ENCODE peak calls at places on chromosomes 16 and 17, in ten cellular contexts. R, G, C, I, A, Y, Z, E, N and M are unnamed samples.

GRCh38 chr17:66965801-66966528 is 1.5 kb downstream of the CACNG4 start:
- DNase-seq in G (no peak), Z (no peak), N (peak), R (no peak), C (no peak), I (peak), Y (no peak), E (no peak), A (no peak), M (no peak)

GRCh38 chr17:5921919-5922318 is 148.3 kb upstream of the WSCD1 start:
- DNase-seq in C (no peak), I (no peak), Z (no peak), N (no peak), Y (no peak), E (no peak), R (no peak), A (no peak), G (no peak), M (no peak)

GRCh38 chr16:4944333-4945281 is 7.7 kb upstream of the PPL start:
- DNase-seq in N (peak), Y (peak), Z (peak), A (no peak), R (peak), G (peak), I (peak), C (peak), E (peak), M (peak)

GRCh38 chr16:67454104-67454503 is 23.2 kb downstream of the HSD11B2 start:
- DNase-seq in Y (no peak), E (no peak), I (no peak), A (no peak), C (no peak), R (no peak), G (no peak), Z (no peak), N (no peak), M (no peak)

GRCh38 chr17:49582055-49582703 is 6.5 kb downstream of the NXPH3 start:
- DNase-seq in Y (peak), G (no peak), A (no peak), E (no peak), Z (no peak), N (no peak), I (no peak), C (no peak), R (no peak), M (no peak)

GRCh38 chr16:29900102-29900887 is at the start of gene ASPHD1:
- DNase-seq in E (peak), Z (peak), C (peak), I (peak), R (peak), N (peak), A (peak), Y (peak), G (peak), M (peak)

GRCh38 chr17:2034806-2035548 is 5.0 kb downstream of the DPH1 start:
- DNase-seq in R (peak), Y (no peak), Z (peak), E (peak), I (no peak), A (no peak), N (no peak), C (no peak), G (no peak), M (peak)

GRCh38 chr17:79936661-79937434 is 97.6 kb upstream of the CBX4 start:
- DNase-seq in A (no peak), E (no peak), R (no peak), C (no peak), Y (peak), I (no peak), N (no peak), Z (no peak), G (no peak), M (no peak)

GRCh38 chr16:12170103-12171025 is 193.8 kb downstream of the SNX29 start:
- DNase-seq in N (no peak), A (no peak), E (peak), R (peak), G (no peak), Y (no peak), C (no peak), Z (peak), I (no peak), M (peak)

GRCh38 chr17:55450232-55450631 is 28.6 kb upstream of the MMD start:
- DNase-seq in E (no peak), N (no peak), G (no peak), A (no peak), R (no peak), Z (no peak), Y (no peak), C (no peak), I (no peak), M (no peak)

GRCh38 chr16:11417487-11417886 is 72.2 kb downstream of the RMI2 start:
- DNase-seq in E (no peak), C (no peak), A (peak), Y (no peak), R (no peak), N (no peak), G (no peak), Z (no peak), I (no peak), M (no peak)

GRCh38 chr17:77427471-77427991 is 286.8 kb downstream of the SEC14L1 start:
- DNase-seq in A (peak), Y (peak), R (peak), G (no peak), E (peak), C (no peak), I (no peak), N (no peak), Z (peak), M (peak)

GRCh38 chr17:50934672-50935200 is 68.6 kb upstream of the TOB1 start:
- DNase-seq in G (no peak), Z (no peak), I (no peak), E (no peak), A (no peak), C (no peak), N (no peak), R (no peak), Y (peak), M (no peak)

GRCh38 chr16:24776486-24777220 is 47.2 kb downstream of the TNRC6A start:
- DNase-seq in Z (peak), A (no peak), C (peak), G (no peak), Y (peak), I (no peak), E (peak), N (no peak), R (peak), M (peak)

GRCh38 chr17:83050651-83051422 is 28.6 kb upstream of the METRNL start:
- DNase-seq in E (no peak), C (no peak), N (no peak), I (peak), Z (no peak), G (no peak), A (no peak), R (no peak), Y (no peak), M (no peak)

GRCh38 chr17:7294614-7295153 is at the start of gene YBX2:
- DNase-seq in I (peak), Z (no peak), E (no peak), A (peak), Y (peak), G (no peak), R (no peak), N (peak), C (peak), M (no peak)

GRCh38 chr17:47733047-47733413 is at the start of gene TBX21:
- DNase-seq in N (peak), A (peak), C (peak), G (peak), R (no peak), E (peak), I (peak), Z (no peak), Y (peak), M (no peak)

GRCh38 chr17:1005361-1005946 is 8.5 kb downstream of the TIMM22 start:
- DNase-seq in Y (peak), R (peak), A (peak), Z (peak), E (peak), G (no peak), I (peak), C (peak), N (no peak), M (peak)

GRCh38 chr17:70183508-70183907 is 14.2 kb downstream of the KCNJ2 start:
- DNase-seq in A (no peak), R (no peak), I (no peak), C (no peak), G (no peak), N (no peak), E (no peak), Y (no peak), Z (no peak), M (no peak)

GRCh38 chr17:50657054-50657453 is 22.4 kb downstream of the ABCC3 start:
- DNase-seq in G (no peak), A (no peak), Z (no peak), E (no peak), C (no peak), Y (no peak), R (no peak), N (no peak), I (no peak), M (no peak)

GRCh38 chr17:17890773-17891759 is 54.3 kb upstream of the SREBF1 start:
- DNase-seq in N (peak), C (peak), R (peak), Y (peak), G (no peak), Z (peak), A (no peak), E (peak), I (peak), M (peak)
- TF ChIP-seq CTCF in N (peak), C (peak), R (peak), Y (peak), G (peak), Z (peak), A (no peak), E (peak), I (peak), M (peak)

GRCh38 chr16:369866-370436 is 387 bp downstream of the MRPL28 start:
- DNase-seq in Z (no peak), C (peak), Y (no peak), R (no peak), G (no peak), A (no peak), I (no peak), E (no peak), N (peak), M (no peak)
- H3K4me3 ChIP-seq in Z (peak), C (peak), Y (peak), R (peak), G (peak), A (peak), I (peak), E (peak), N (peak), M (peak)

DNA sequence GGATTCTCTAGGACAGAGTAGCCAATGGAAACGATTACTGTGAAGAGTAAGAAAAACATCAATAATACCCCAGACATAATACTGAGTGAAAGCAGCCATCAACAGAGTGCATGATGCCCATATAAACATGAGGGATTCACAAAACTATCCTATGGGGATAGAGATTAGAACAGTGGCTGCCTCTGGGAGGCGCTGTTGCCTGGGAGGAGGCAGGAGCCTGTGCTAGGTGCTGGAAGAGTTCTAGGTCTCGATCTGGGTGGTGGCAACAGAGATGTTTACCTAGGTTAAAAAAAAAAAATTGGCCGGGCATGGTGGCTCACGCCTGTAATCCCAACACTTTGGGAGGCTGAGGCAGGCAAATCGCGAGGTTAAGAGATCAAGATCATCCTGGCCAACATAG is 7.9 kb downstream of the FA2H start:
- DNase-seq in E (no peak), Y (no peak), N (no peak), I (no peak), A (no peak), R (no peak), C (no peak), Z (no peak), G (no peak), M (no peak)
- TF ChIP-seq CTCF in E (no peak), Y (no peak), N (no peak), I (no peak), A (no peak), R (no peak), C (no peak), Z (no peak), G (no peak), M (no peak)

DNA sequence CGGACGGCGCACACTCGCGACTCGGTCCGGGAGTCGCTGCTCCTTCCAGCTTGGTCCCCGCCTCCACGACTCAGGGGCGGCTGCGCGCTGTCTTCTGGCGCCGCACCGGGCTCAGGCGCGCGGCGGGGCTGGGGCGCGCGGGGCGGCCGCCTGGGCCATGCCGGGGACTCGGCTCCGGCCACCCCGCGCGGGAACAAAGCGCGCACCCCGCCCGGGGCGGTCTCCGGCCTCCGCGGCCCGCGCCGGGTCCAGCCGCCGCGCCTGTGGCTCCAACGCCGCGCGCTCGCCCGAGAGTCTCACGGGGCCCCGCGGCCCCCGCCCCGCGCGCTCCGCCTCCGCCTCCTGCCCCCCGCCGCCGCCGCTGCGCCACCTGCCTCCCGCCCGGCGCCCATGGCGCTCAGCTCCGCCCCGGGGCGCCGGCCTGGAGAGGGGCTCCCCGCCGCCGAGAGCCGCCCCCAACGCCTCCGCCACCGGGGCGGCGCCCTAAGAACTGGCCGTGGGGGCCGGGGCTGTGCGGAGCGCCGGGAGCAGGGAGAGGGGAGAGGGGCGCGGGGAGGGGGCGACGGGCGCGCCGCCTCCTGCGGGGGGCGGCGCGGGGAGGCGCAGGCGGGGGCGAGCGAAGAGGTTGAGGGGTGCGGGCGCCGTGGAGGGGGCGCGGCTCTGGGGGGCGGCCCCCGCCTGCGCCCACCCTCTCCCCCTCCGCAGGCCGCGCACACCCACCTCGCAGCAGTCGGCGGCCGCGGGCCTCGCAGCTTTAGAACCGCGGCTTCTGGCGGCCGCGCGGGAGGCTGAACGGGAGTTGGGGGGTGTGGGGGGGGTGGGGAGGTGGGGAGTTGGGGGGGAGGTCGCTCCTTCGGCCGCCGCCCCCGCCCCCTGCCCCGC is 35.7 kb downstream of the CBFA2T3 start:
- DNase-seq in E (no peak), N (peak), A (no peak), C (peak), G (no peak), R (no peak), Y (no peak), I (no peak), Z (no peak), M (no peak)
- H3K4me3 ChIP-seq in E (no peak), N (peak), A (peak), C (peak), G (peak), R (no peak), Y (peak), I (peak), Z (no peak), M (no peak)

GRCh38 chr16:15954814-15955151 is 5.4 kb downstream of the ABCC1 start:
- DNase-seq in I (no peak), R (no peak), C (no peak), A (no peak), Y (peak), N (no peak), E (peak), G (peak), Z (no peak), M (peak)
- TF ChIP-seq CTCF in I (no peak), R (no peak), C (no peak), A (no peak), Y (no peak), N (no peak), E (no peak), G (no peak), Z (no peak), M (no peak)